ENCODE peak calls at places on chromosome 9, in seven cellular contexts. One of them, this sample, is unnamed.

GRCh38 chr9:17744786-17745185 is 165.9 kb downstream of the SH3GL2 start:
- DNase-seq in AG04450: no peak
- DNase-seq in thoracic aorta: no peak
- DNase-seq in mesothelial cell of epicardium: no peak
- DNase-seq in A549: no peak
- DNase-seq in IMR-90: peak
- DNase-seq in fibroblast of mammary gland: peak
- DNase-seq in this sample: no peak

GRCh38 chr9:35563791-35564197 is 41.3 kb upstream of the TESK1 start:
- DNase-seq in AG04450: no peak
- DNase-seq in thoracic aorta: no peak
- DNase-seq in mesothelial cell of epicardium: no peak
- DNase-seq in A549: no peak
- DNase-seq in IMR-90: no peak
- DNase-seq in fibroblast of mammary gland: no peak
- DNase-seq in this sample: no peak

GRCh38 chr9:13296972-13297371 is 17.5 kb upstream of the MPDZ start:
- DNase-seq in AG04450: no peak
- DNase-seq in thoracic aorta: no peak
- DNase-seq in mesothelial cell of epicardium: no peak
- DNase-seq in A549: no peak
- DNase-seq in IMR-90: no peak
- DNase-seq in fibroblast of mammary gland: no peak
- DNase-seq in this sample: no peak

GRCh38 chr9:112743216-112743835 is 7.2 kb upstream of the SNX30 start:
- DNase-seq in AG04450: no peak
- DNase-seq in thoracic aorta: no peak
- DNase-seq in mesothelial cell of epicardium: no peak
- DNase-seq in A549: no peak
- DNase-seq in IMR-90: no peak
- DNase-seq in fibroblast of mammary gland: no peak
- DNase-seq in this sample: peak

GRCh38 chr9:105901514-105902109 is 207.3 kb downstream of the TMEM38B start:
- DNase-seq in AG04450: no peak
- DNase-seq in thoracic aorta: no peak
- DNase-seq in mesothelial cell of epicardium: peak
- DNase-seq in A549: peak
- DNase-seq in IMR-90: peak
- DNase-seq in fibroblast of mammary gland: peak
- DNase-seq in this sample: no peak

GRCh38 chr9:23824241-23825142 is 1.5 kb downstream of the ELAVL2 start:
- DNase-seq in AG04450: no peak
- DNase-seq in thoracic aorta: no peak
- DNase-seq in mesothelial cell of epicardium: no peak
- DNase-seq in A549: no peak
- DNase-seq in IMR-90: no peak
- DNase-seq in fibroblast of mammary gland: no peak
- DNase-seq in this sample: no peak

GRCh38 chr9:125815568-125815967 is 68.4 kb downstream of the PBX3 start:
- DNase-seq in AG04450: no peak
- DNase-seq in thoracic aorta: no peak
- DNase-seq in mesothelial cell of epicardium: no peak
- DNase-seq in A549: no peak
- DNase-seq in IMR-90: peak
- DNase-seq in fibroblast of mammary gland: peak
- DNase-seq in this sample: peak

GRCh38 chr9:90642570-90643539 is at the start of gene DIRAS2:
- DNase-seq in AG04450: peak
- DNase-seq in thoracic aorta: no peak
- DNase-seq in mesothelial cell of epicardium: peak
- DNase-seq in A549: peak
- DNase-seq in IMR-90: peak
- DNase-seq in fibroblast of mammary gland: peak
- DNase-seq in this sample: peak

GRCh38 chr9:89821081-89821480 is 216.3 kb downstream of the GADD45G start:
- DNase-seq in AG04450: no peak
- DNase-seq in thoracic aorta: no peak
- DNase-seq in mesothelial cell of epicardium: no peak
- DNase-seq in A549: no peak
- DNase-seq in IMR-90: no peak
- DNase-seq in fibroblast of mammary gland: no peak
- DNase-seq in this sample: no peak

GRCh38 chr9:15349892-15350761 is 43.1 kb upstream of the TTC39B start:
- DNase-seq in AG04450: no peak
- DNase-seq in thoracic aorta: peak
- DNase-seq in mesothelial cell of epicardium: no peak
- DNase-seq in A549: peak
- DNase-seq in IMR-90: peak
- DNase-seq in fibroblast of mammary gland: peak
- DNase-seq in this sample: peak

GRCh38 chr9:14212116-14212515 is 101.8 kb downstream of the NFIB start:
- DNase-seq in AG04450: peak
- DNase-seq in thoracic aorta: no peak
- DNase-seq in mesothelial cell of epicardium: no peak
- DNase-seq in A549: no peak
- DNase-seq in IMR-90: peak
- DNase-seq in fibroblast of mammary gland: peak
- DNase-seq in this sample: peak

GRCh38 chr9:114287001-114287762 is 35.7 kb upstream of the ORM1 start:
- DNase-seq in AG04450: no peak
- DNase-seq in thoracic aorta: no peak
- DNase-seq in mesothelial cell of epicardium: peak
- DNase-seq in A549: no peak
- DNase-seq in IMR-90: no peak
- DNase-seq in fibroblast of mammary gland: no peak
- DNase-seq in this sample: no peak

GRCh38 chr9:130857864-130858730 is 23.0 kb downstream of the ABL1 start:
- DNase-seq in AG04450: peak
- DNase-seq in thoracic aorta: peak
- DNase-seq in mesothelial cell of epicardium: no peak
- DNase-seq in A549: no peak
- DNase-seq in IMR-90: peak
- DNase-seq in fibroblast of mammary gland: peak
- DNase-seq in this sample: peak

GRCh38 chr9:79220666-79221065 is 351.1 kb upstream of the TLE4 start:
- DNase-seq in AG04450: no peak
- DNase-seq in thoracic aorta: no peak
- DNase-seq in mesothelial cell of epicardium: no peak
- DNase-seq in A549: no peak
- DNase-seq in IMR-90: peak
- DNase-seq in fibroblast of mammary gland: peak
- DNase-seq in this sample: peak

GRCh38 chr9:89888677-89889076 is 283.9 kb downstream of the GADD45G start:
- DNase-seq in AG04450: no peak
- DNase-seq in thoracic aorta: no peak
- DNase-seq in mesothelial cell of epicardium: no peak
- DNase-seq in A549: no peak
- DNase-seq in IMR-90: no peak
- DNase-seq in fibroblast of mammary gland: no peak
- DNase-seq in this sample: no peak

GRCh38 chr9:110922145-110922544 is 116.1 kb downstream of the LPAR1 start:
- DNase-seq in AG04450: no peak
- DNase-seq in thoracic aorta: no peak
- DNase-seq in mesothelial cell of epicardium: no peak
- DNase-seq in A549: no peak
- DNase-seq in IMR-90: peak
- DNase-seq in fibroblast of mammary gland: no peak
- DNase-seq in this sample: no peak

GRCh38 chr9:8762676-8763075 is 963.1 kb upstream of the DMAC1 start:
- DNase-seq in AG04450: no peak
- DNase-seq in thoracic aorta: no peak
- DNase-seq in mesothelial cell of epicardium: no peak
- DNase-seq in A549: no peak
- DNase-seq in IMR-90: no peak
- DNase-seq in fibroblast of mammary gland: no peak
- DNase-seq in this sample: no peak

GRCh38 chr9:27088981-27089380 is 20.0 kb upstream of the TEK start:
- DNase-seq in AG04450: peak
- DNase-seq in thoracic aorta: no peak
- DNase-seq in mesothelial cell of epicardium: no peak
- DNase-seq in A549: no peak
- DNase-seq in IMR-90: peak
- DNase-seq in fibroblast of mammary gland: peak
- DNase-seq in this sample: peak

GRCh38 chr9:34428325-34428958 is 29.9 kb downstream of the FAM219A start:
- DNase-seq in AG04450: no peak
- DNase-seq in thoracic aorta: no peak
- DNase-seq in mesothelial cell of epicardium: no peak
- DNase-seq in A549: no peak
- DNase-seq in IMR-90: peak
- DNase-seq in fibroblast of mammary gland: no peak
- DNase-seq in this sample: no peak

GRCh38 chr9:27749838-27750237 is 176.6 kb upstream of the C9orf72 start:
- DNase-seq in AG04450: no peak
- DNase-seq in thoracic aorta: no peak
- DNase-seq in mesothelial cell of epicardium: no peak
- DNase-seq in A549: no peak
- DNase-seq in IMR-90: no peak
- DNase-seq in fibroblast of mammary gland: no peak
- DNase-seq in this sample: no peak

GRCh38 chr9:86664603-86665002 is 282.7 kb downstream of the GAS1 start:
- DNase-seq in AG04450: no peak
- DNase-seq in thoracic aorta: no peak
- DNase-seq in mesothelial cell of epicardium: no peak
- DNase-seq in A549: no peak
- DNase-seq in IMR-90: no peak
- DNase-seq in fibroblast of mammary gland: no peak
- DNase-seq in this sample: no peak

GRCh38 chr9:98986866-98987653 is 43.4 kb downstream of the COL15A1 start:
- DNase-seq in AG04450: no peak
- DNase-seq in thoracic aorta: no peak
- DNase-seq in mesothelial cell of epicardium: no peak
- DNase-seq in A549: no peak
- DNase-seq in IMR-90: no peak
- DNase-seq in fibroblast of mammary gland: no peak
- DNase-seq in this sample: no peak

GRCh38 chr9:19201899-19202891 is 28.3 kb upstream of the DENND4C start:
- DNase-seq in AG04450: no peak
- DNase-seq in thoracic aorta: no peak
- DNase-seq in mesothelial cell of epicardium: no peak
- DNase-seq in A549: no peak
- DNase-seq in IMR-90: no peak
- DNase-seq in fibroblast of mammary gland: no peak
- DNase-seq in this sample: no peak

GRCh38 chr9:133995012-133995896 is 3.1 kb upstream of the VAV2 start:
- DNase-seq in AG04450: no peak
- DNase-seq in thoracic aorta: no peak
- DNase-seq in mesothelial cell of epicardium: no peak
- DNase-seq in A549: peak
- DNase-seq in IMR-90: no peak
- DNase-seq in fibroblast of mammary gland: no peak
- DNase-seq in this sample: no peak
- TF ChIP-seq CTCF in AG04450: peak
- TF ChIP-seq CTCF in thoracic aorta: no peak
- TF ChIP-seq CTCF in mesothelial cell of epicardium: no peak
- TF ChIP-seq CTCF in A549: no peak
- TF ChIP-seq CTCF in IMR-90: peak
- TF ChIP-seq CTCF in fibroblast of mammary gland: peak
- TF ChIP-seq CTCF in this sample: no peak

GRCh38 chr9:122158202-122158601 is 1.4 kb downstream of the NDUFA8 start:
- DNase-seq in AG04450: peak
- DNase-seq in thoracic aorta: no peak
- DNase-seq in mesothelial cell of epicardium: no peak
- DNase-seq in A549: peak
- DNase-seq in IMR-90: peak
- DNase-seq in fibroblast of mammary gland: peak
- DNase-seq in this sample: peak
- TF ChIP-seq CTCF in AG04450: peak
- TF ChIP-seq CTCF in thoracic aorta: peak
- TF ChIP-seq CTCF in mesothelial cell of epicardium: peak
- TF ChIP-seq CTCF in A549: peak
- TF ChIP-seq CTCF in IMR-90: peak
- TF ChIP-seq CTCF in fibroblast of mammary gland: peak
- TF ChIP-seq CTCF in this sample: peak

GRCh38 chr9:75372499-75373268 is 284.4 kb downstream of the OSTF1 start:
- DNase-seq in AG04450: no peak
- DNase-seq in thoracic aorta: no peak
- DNase-seq in mesothelial cell of epicardium: no peak
- DNase-seq in A549: no peak
- DNase-seq in IMR-90: no peak
- DNase-seq in fibroblast of mammary gland: no peak
- DNase-seq in this sample: no peak
- TF ChIP-seq CTCF in AG04450: no peak
- TF ChIP-seq CTCF in thoracic aorta: no peak
- TF ChIP-seq CTCF in mesothelial cell of epicardium: no peak
- TF ChIP-seq CTCF in A549: no peak
- TF ChIP-seq CTCF in IMR-90: no peak
- TF ChIP-seq CTCF in fibroblast of mammary gland: no peak
- TF ChIP-seq CTCF in this sample: no peak

DNA sequence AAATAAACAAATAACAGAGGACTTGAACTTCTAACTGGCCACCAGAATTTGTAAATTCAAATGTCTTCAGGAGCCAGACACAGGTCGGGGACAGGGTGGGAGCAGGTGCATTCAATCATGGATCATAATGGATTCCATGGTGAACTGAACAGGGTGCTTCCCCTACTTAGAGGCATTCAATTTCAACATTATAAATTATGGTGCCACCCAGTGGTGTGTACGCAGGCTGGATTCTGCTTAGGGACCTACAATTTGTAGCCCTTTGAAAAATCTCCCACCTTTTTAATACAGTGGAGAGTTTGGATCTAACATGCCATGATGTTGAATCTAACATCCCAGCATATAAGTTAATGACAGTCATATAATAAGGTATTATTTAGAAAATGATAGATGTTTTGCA is 22.3 kb downstream of the KLF9 start:
- DNase-seq in AG04450: no peak
- DNase-seq in thoracic aorta: no peak
- DNase-seq in mesothelial cell of epicardium: no peak
- DNase-seq in A549: no peak
- DNase-seq in IMR-90: no peak
- DNase-seq in fibroblast of mammary gland: no peak
- DNase-seq in this sample: no peak
- TF ChIP-seq CTCF in AG04450: peak
- TF ChIP-seq CTCF in thoracic aorta: no peak
- TF ChIP-seq CTCF in mesothelial cell of epicardium: no peak
- TF ChIP-seq CTCF in A549: peak
- TF ChIP-seq CTCF in IMR-90: no peak
- TF ChIP-seq CTCF in fibroblast of mammary gland: peak
- TF ChIP-seq CTCF in this sample: peak

GRCh38 chr9:121023064-121023463 is 27.0 kb downstream of the C5 start:
- DNase-seq in AG04450: no peak
- DNase-seq in thoracic aorta: no peak
- DNase-seq in mesothelial cell of epicardium: no peak
- DNase-seq in A549: peak
- DNase-seq in IMR-90: no peak
- DNase-seq in fibroblast of mammary gland: peak
- DNase-seq in this sample: no peak
- TF ChIP-seq CTCF in AG04450: no peak
- TF ChIP-seq CTCF in thoracic aorta: no peak
- TF ChIP-seq CTCF in mesothelial cell of epicardium: no peak
- TF ChIP-seq CTCF in A549: peak
- TF ChIP-seq CTCF in IMR-90: no peak
- TF ChIP-seq CTCF in fibroblast of mammary gland: peak
- TF ChIP-seq CTCF in this sample: peak

DNA sequence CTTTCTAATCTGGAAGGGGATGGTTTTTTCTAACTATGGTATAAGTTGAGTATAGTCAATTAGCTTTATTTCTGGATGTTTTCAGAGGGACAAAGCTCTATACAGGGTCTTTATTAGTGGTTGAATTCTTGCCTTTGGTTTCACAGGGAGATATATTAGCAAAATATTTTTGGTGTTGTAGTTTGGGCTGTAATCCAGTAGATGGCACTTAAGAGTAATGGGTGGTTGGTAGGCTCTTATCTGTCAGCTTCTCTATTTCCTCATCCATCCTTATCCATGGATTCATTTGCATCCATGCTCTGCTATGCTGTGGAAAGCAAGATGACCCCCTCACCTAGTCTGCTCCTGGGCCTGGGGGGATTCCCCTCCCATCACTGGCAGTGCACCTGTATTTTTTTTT is 363.6 kb upstream of the CYLC2 start:
- DNase-seq in AG04450: no peak
- DNase-seq in thoracic aorta: no peak
- DNase-seq in mesothelial cell of epicardium: no peak
- DNase-seq in A549: no peak
- DNase-seq in IMR-90: no peak
- DNase-seq in fibroblast of mammary gland: peak
- DNase-seq in this sample: no peak
- TF ChIP-seq CTCF in AG04450: no peak
- TF ChIP-seq CTCF in thoracic aorta: no peak
- TF ChIP-seq CTCF in mesothelial cell of epicardium: no peak
- TF ChIP-seq CTCF in A549: no peak
- TF ChIP-seq CTCF in IMR-90: peak
- TF ChIP-seq CTCF in fibroblast of mammary gland: peak
- TF ChIP-seq CTCF in this sample: peak

This sample was measured in HFFc6.